ENCODE peak calls at places on chromosomes 2 and 18, in seven cellular contexts. O is H9, Y is neuronal stem cell, U is IMR-90, W is mesendoderm, A is mesenchymal stem cell, R is trophoblast cell. N is an unnamed sample.

GRCh38 chr2:38720613-38721241 is 30.4 kb downstream of the SRSF7 start:
- DNase-seq in O (no peak), Y (no peak), U (peak; percentile 98), W (peak; percentile 54), A (no peak), R (peak; percentile 78), N (no peak)

GRCh38 chr2:223235986-223236385 is 184.0 kb downstream of the KCNE4 start:
- DNase-seq in O (no peak), Y (no peak), U (no peak), W (no peak), A (no peak), R (no peak), N (no peak)

GRCh38 chr2:70935468-70936164 is at the start of gene ATP6V1B1:
- DNase-seq in O (peak; percentile 66), Y (no peak), U (no peak), W (peak; percentile 45), A (no peak), R (no peak), N (no peak)

GRCh38 chr2:102999958-103000357 is 238.1 kb downstream of the TMEM182 start:
- DNase-seq in O (no peak), Y (no peak), U (no peak), W (no peak), A (no peak), R (no peak), N (no peak)

GRCh38 chr2:239021651-239022436 is 174.0 kb downstream of the TWIST2 start:
- DNase-seq in O (no peak), Y (no peak), U (no peak), W (no peak), A (no peak), R (no peak), N (no peak)

GRCh38 chr2:39538713-39539112 is 101.6 kb upstream of the MAP4K3 start:
- DNase-seq in O (no peak), Y (no peak), U (no peak), W (no peak), A (no peak), R (no peak), N (no peak)

GRCh38 chr2:222752731-222753130 is 81.3 kb downstream of the MOGAT1 start:
- DNase-seq in O (no peak), Y (peak; percentile 81), U (no peak), W (peak; percentile 70), A (peak; percentile 8), R (no peak), N (no peak)

GRCh38 chr2:221716434-221717303 is 144.6 kb upstream of the EPHA4 start:
- DNase-seq in O (no peak), Y (no peak), U (peak; percentile 34), W (no peak), A (no peak), R (peak; percentile 4), N (no peak)

GRCh38 chr2:26692814-26693286 is 328 bp downstream of the KCNK3 start:
- DNase-seq in O (peak; percentile 64), Y (no peak), U (peak; percentile 33), W (peak; percentile 79), A (peak; percentile 45), R (peak; percentile 42), N (peak; percentile 25)

GRCh38 chr2:164757934-164758695 is 83.5 kb downstream of the COBLL1 start:
- DNase-seq in O (no peak), Y (no peak), U (peak; percentile 41), W (no peak), A (peak; percentile 70), R (no peak), N (no peak)

GRCh38 chr2:35114765-35115164 is 1240.8 kb upstream of the CRIM1 start:
- DNase-seq in O (peak; percentile 65), Y (no peak), U (no peak), W (peak; percentile 75), A (no peak), R (no peak), N (peak; percentile 56)

GRCh38 chr2:100235098-100235497 is 87.2 kb downstream of the LONRF2 start:
- DNase-seq in O (peak; percentile 38), Y (no peak), U (peak; percentile 33), W (peak; percentile 11), A (peak; percentile 30), R (peak; percentile 64), N (no peak)

GRCh38 chr2:202780514-202781021 is 91.0 kb downstream of the ICA1L start:
- DNase-seq in O (no peak), Y (no peak), U (peak; percentile 85), W (no peak), A (peak; percentile 22), R (peak; percentile 45), N (no peak)

GRCh38 chr2:223787358-223787757 is 50.0 kb downstream of the AP1S3 start:
- DNase-seq in O (no peak), Y (no peak), U (no peak), W (no peak), A (no peak), R (no peak), N (no peak)

GRCh38 chr2:12317286-12317685 is 399.4 kb upstream of the TRIB2 start:
- DNase-seq in O (no peak), Y (no peak), U (no peak), W (no peak), A (no peak), R (no peak), N (no peak)

GRCh38 chr2:12317853-12318426 is 398.8 kb upstream of the TRIB2 start:
- DNase-seq in O (no peak), Y (no peak), U (peak; percentile 96), W (no peak), A (peak; percentile 93), R (peak; percentile 69), N (no peak)

GRCh38 chr2:12320027-12320734 is 396.6 kb upstream of the TRIB2 start:
- DNase-seq in O (no peak), Y (no peak), U (peak; percentile 48), W (no peak), A (peak; percentile 86), R (no peak), N (no peak)

GRCh38 chr2:12316464-12316863 is 400.3 kb upstream of the TRIB2 start:
- DNase-seq in O (no peak), Y (no peak), U (no peak), W (no peak), A (no peak), R (no peak), N (no peak)

GRCh38 chr2:12318427-12319057 is 398.2 kb upstream of the TRIB2 start:
- DNase-seq in O (no peak), Y (no peak), U (peak; percentile 52), W (no peak), A (peak; percentile 86), R (peak; percentile 81), N (no peak)
- H2BK120ac ChIP-seq in O (no peak overlapping the region), Y (no peak overlapping the region), U (peak overlapping the region; percentile 67), W (no peak overlapping the region), A (peak overlapping the region; percentile 80), R (no peak overlapping the region), N (no peak overlapping the region)

DNA sequence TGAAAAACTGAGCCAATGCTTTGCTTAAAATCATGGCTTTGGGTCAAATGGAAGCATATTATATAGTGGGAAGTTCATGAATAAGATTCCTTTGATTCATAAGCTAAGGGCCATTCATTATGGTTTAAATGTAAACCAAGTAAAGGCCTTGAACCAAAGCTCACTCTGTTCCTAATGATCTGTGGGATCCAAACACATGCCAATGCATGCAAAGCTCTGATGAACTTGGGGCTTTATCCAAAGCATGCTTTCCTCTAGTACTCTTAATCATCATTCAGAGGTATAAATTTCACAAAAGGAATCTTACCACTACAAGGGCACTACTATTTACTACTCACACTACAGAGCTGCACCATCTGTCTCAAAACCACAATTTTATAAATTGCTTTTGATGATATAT is 102.8 kb upstream of the RBMS1 start:
- DNase-seq in O (no peak), Y (no peak), U (no peak), W (no peak), A (no peak), R (no peak), N (no peak)
- H2BK120ac ChIP-seq in O (no peak overlapping the region), Y (no peak overlapping the region), U (no peak overlapping the region), W (no peak overlapping the region), A (no peak overlapping the region), R (no peak overlapping the region), N (no peak overlapping the region)

GRCh38 chr2:240172071-240172895 is 31.8 kb upstream of the OTOS start:
- DNase-seq in O (no peak), Y (no peak), U (no peak), W (no peak), A (no peak), R (no peak), N (no peak)
- H2BK120ac ChIP-seq in O (no peak overlapping the region), Y (no peak overlapping the region), U (no peak overlapping the region), W (no peak overlapping the region), A (no peak overlapping the region), R (no peak overlapping the region), N (no peak overlapping the region)

DNA sequence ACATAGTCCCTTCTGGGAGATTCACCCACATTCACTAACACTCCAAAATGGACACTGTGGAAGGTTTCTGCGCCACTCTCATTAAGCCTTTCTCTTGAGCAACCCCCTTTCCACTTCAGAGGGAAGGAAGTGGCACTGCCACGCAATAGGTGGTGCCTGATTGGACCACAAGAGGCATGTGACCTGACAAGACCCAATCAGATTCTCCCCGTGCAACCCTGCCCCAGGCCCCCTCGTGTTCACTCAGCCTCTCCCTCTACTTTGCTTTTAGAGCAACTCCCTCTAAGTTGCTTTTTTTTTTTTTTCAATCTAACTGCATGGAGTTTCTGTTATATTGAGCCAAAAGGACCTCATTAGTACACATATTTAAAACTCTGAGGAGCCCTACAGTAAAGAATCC is 158.0 kb downstream of the EN1 start:
- DNase-seq in O (no peak), Y (no peak), U (no peak), W (no peak), A (no peak), R (no peak), N (no peak)
- H2BK120ac ChIP-seq in O (no peak overlapping the region), Y (no peak overlapping the region), U (no peak overlapping the region), W (no peak overlapping the region), A (no peak overlapping the region), R (no peak overlapping the region), N (no peak overlapping the region)

DNA sequence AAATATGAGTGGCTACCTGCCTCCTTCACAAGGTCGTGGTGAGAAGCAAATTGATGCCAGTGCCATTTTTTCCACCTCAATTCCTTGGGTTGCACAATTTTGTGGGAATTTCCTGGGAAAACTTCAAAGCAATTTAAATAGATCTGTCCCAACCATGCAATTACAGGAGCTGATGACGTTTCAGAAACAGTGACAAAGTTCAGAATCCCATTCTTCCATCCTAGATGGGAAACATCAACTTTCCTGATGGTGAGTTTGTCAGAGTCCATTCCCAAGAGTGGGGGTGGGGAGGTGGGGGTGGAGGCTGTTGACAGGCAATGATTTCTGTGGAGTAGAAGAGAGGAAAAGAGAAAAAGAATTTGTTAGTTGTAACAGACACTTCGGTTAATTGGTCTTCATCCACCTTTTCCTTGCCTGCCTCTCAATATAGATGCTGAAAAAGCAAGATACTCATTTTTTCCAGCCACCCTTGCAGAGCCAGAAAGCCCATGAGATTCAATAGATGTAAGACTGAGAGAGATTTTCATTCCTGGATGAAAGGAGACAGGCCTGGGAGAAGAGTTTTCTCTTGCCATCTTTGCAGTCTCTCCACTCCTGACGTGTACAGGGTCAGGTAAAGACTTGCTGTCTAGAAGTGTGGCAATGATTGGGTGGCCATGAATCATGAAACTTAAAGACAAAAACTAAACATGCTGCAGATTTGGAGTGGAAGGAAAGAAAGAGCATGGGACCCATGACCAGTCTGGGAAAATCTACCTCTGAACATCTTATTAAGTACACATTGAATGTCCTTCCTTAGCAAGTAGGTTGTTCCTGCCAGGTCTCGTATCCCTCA is 47.3 kb downstream of the SOCS6 start:
- DNase-seq in O (no peak), Y (no peak), U (no peak), W (no peak), A (peak; percentile 26), R (no peak), N (no peak)
- H2BK120ac ChIP-seq in O (no peak overlapping the region), Y (no peak overlapping the region), U (peak overlapping the region; percentile 73), W (peak overlapping the region; percentile 73), A (no peak overlapping the region), R (peak overlapping the region; percentile 39), N (no peak overlapping the region)